ENCODE peak calls at places on chromosomes 3 and 15, in eight cellular contexts. One of them, this sample, is unnamed.

GRCh38 chr3:115693868-115694267 is 70.6 kb downstream of the GAP43 start:
- DNase-seq in Peyer's patch: no peak
- DNase-seq in GM06990: no peak
- DNase-seq in neural crest cell: no peak
- DNase-seq in AG09319: no peak
- DNase-seq in ovary: no peak
- DNase-seq in endothelial cell of umbilical vein: no peak
- DNase-seq in astrocyte: no peak
- DNase-seq in this sample: no peak

GRCh38 chr3:63032876-63033275 is 157.7 kb upstream of the CADPS start:
- DNase-seq in Peyer's patch: no peak
- DNase-seq in GM06990: no peak
- DNase-seq in neural crest cell: no peak
- DNase-seq in AG09319: no peak
- DNase-seq in ovary: no peak
- DNase-seq in endothelial cell of umbilical vein: no peak
- DNase-seq in astrocyte: peak; percentile 15
- DNase-seq in this sample: no peak

GRCh38 chr15:101114610-101115009 is 137.2 kb downstream of the CHSY1 start:
- DNase-seq in Peyer's patch: no peak
- DNase-seq in GM06990: no peak
- DNase-seq in neural crest cell: no peak
- DNase-seq in AG09319: no peak
- DNase-seq in ovary: no peak
- DNase-seq in endothelial cell of umbilical vein: no peak
- DNase-seq in astrocyte: no peak
- DNase-seq in this sample: no peak

GRCh38 chr15:67070892-67071664 is 5.7 kb downstream of the SMAD3 start:
- DNase-seq in Peyer's patch: no peak
- DNase-seq in GM06990: no peak
- DNase-seq in neural crest cell: no peak
- DNase-seq in AG09319: no peak
- DNase-seq in ovary: no peak
- DNase-seq in endothelial cell of umbilical vein: no peak
- DNase-seq in astrocyte: no peak
- DNase-seq in this sample: no peak

GRCh38 chr3:72938471-72939265 is 50.8 kb downstream of the GXYLT2 start:
- DNase-seq in Peyer's patch: no peak
- DNase-seq in GM06990: peak; percentile 18
- DNase-seq in neural crest cell: peak; percentile 12
- DNase-seq in AG09319: peak; percentile 97
- DNase-seq in ovary: peak; percentile 83
- DNase-seq in endothelial cell of umbilical vein: peak; percentile 68
- DNase-seq in astrocyte: peak; percentile 98
- DNase-seq in this sample: peak; percentile 69

GRCh38 chr3:169323580-169324453 is 339.7 kb downstream of the MECOM start:
- DNase-seq in Peyer's patch: no peak
- DNase-seq in GM06990: no peak
- DNase-seq in neural crest cell: no peak
- DNase-seq in AG09319: no peak
- DNase-seq in ovary: no peak
- DNase-seq in endothelial cell of umbilical vein: peak; percentile 77
- DNase-seq in astrocyte: peak; percentile 80
- DNase-seq in this sample: no peak

GRCh38 chr3:66481071-66482001 is 19.5 kb downstream of the LRIG1 start:
- DNase-seq in Peyer's patch: no peak
- DNase-seq in GM06990: peak; percentile 20
- DNase-seq in neural crest cell: no peak
- DNase-seq in AG09319: no peak
- DNase-seq in ovary: no peak
- DNase-seq in endothelial cell of umbilical vein: no peak
- DNase-seq in astrocyte: no peak
- DNase-seq in this sample: no peak

GRCh38 chr3:70871909-70872656 is 559.6 kb upstream of the MDFIC2 start:
- DNase-seq in Peyer's patch: no peak
- DNase-seq in GM06990: no peak
- DNase-seq in neural crest cell: no peak
- DNase-seq in AG09319: peak; percentile 79
- DNase-seq in ovary: no peak
- DNase-seq in endothelial cell of umbilical vein: no peak
- DNase-seq in astrocyte: peak; percentile 80
- DNase-seq in this sample: no peak

GRCh38 chr3:36124118-36124796 is 256.0 kb upstream of the STAC start:
- DNase-seq in Peyer's patch: no peak
- DNase-seq in GM06990: no peak
- DNase-seq in neural crest cell: peak; percentile 6
- DNase-seq in AG09319: peak; percentile 36
- DNase-seq in ovary: no peak
- DNase-seq in endothelial cell of umbilical vein: no peak
- DNase-seq in astrocyte: peak; percentile 63
- DNase-seq in this sample: no peak

GRCh38 chr3:24657870-24658535 is 163.4 kb upstream of the THRB start:
- DNase-seq in Peyer's patch: no peak
- DNase-seq in GM06990: no peak
- DNase-seq in neural crest cell: no peak
- DNase-seq in AG09319: no peak
- DNase-seq in ovary: no peak
- DNase-seq in endothelial cell of umbilical vein: no peak
- DNase-seq in astrocyte: no peak
- DNase-seq in this sample: no peak

DNA sequence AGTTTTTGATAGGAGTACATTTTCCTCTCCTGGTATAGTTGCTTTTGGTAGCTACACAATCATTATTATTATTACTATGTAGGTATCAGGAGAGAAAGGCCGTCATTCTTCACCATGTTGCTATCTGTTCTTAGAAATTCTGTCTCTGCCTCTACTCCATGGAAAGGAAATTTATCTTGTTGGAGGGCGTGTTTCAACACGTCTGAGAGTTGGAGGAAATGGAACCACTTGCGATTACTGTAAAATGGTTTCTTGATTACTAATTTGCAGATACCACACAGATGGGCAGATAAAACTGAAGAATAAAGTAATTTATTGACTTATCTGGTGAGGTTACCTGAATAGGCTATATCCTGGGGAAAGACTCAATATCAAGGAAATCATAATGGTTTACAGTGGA is 488.4 kb downstream of the NR2F2 start:
- DNase-seq in Peyer's patch: no peak
- DNase-seq in GM06990: no peak
- DNase-seq in neural crest cell: no peak
- DNase-seq in AG09319: no peak
- DNase-seq in ovary: no peak
- DNase-seq in endothelial cell of umbilical vein: no peak
- DNase-seq in astrocyte: no peak
- DNase-seq in this sample: no peak
- TF ChIP-seq CTCF in Peyer's patch: no peak
- TF ChIP-seq CTCF in GM06990: no peak
- TF ChIP-seq CTCF in neural crest cell: no peak
- TF ChIP-seq CTCF in AG09319: no peak
- TF ChIP-seq CTCF in ovary: no peak
- TF ChIP-seq CTCF in endothelial cell of umbilical vein: no peak
- TF ChIP-seq CTCF in astrocyte: no peak
- TF ChIP-seq CTCF in this sample: no peak

GRCh38 chr15:70355275-70355795 is 257.6 kb upstream of the TLE3 start:
- DNase-seq in Peyer's patch: no peak
- DNase-seq in GM06990: no peak
- DNase-seq in neural crest cell: no peak
- DNase-seq in AG09319: no peak
- DNase-seq in ovary: no peak
- DNase-seq in endothelial cell of umbilical vein: no peak
- DNase-seq in astrocyte: no peak
- DNase-seq in this sample: no peak
- TF ChIP-seq CTCF in Peyer's patch: no peak
- TF ChIP-seq CTCF in GM06990: peak; percentile 30
- TF ChIP-seq CTCF in neural crest cell: peak; percentile 29
- TF ChIP-seq CTCF in AG09319: no peak
- TF ChIP-seq CTCF in ovary: no peak
- TF ChIP-seq CTCF in endothelial cell of umbilical vein: no peak
- TF ChIP-seq CTCF in astrocyte: no peak
- TF ChIP-seq CTCF in this sample: no peak

GRCh38 chr3:194536883-194537637 is 50.3 kb upstream of the ATP13A3 start:
- DNase-seq in Peyer's patch: no peak
- DNase-seq in GM06990: no peak
- DNase-seq in neural crest cell: no peak
- DNase-seq in AG09319: no peak
- DNase-seq in ovary: peak; percentile 20
- DNase-seq in endothelial cell of umbilical vein: peak; percentile 74
- DNase-seq in astrocyte: no peak
- DNase-seq in this sample: no peak
- TF ChIP-seq CTCF in Peyer's patch: no peak
- TF ChIP-seq CTCF in GM06990: no peak
- TF ChIP-seq CTCF in neural crest cell: no peak
- TF ChIP-seq CTCF in AG09319: no peak
- TF ChIP-seq CTCF in ovary: no peak
- TF ChIP-seq CTCF in endothelial cell of umbilical vein: no peak
- TF ChIP-seq CTCF in astrocyte: no peak
- TF ChIP-seq CTCF in this sample: no peak

GRCh38 chr3:49629451-49629850 is 44.7 kb upstream of the APEH start:
- DNase-seq in Peyer's patch: no peak
- DNase-seq in GM06990: no peak
- DNase-seq in neural crest cell: no peak
- DNase-seq in AG09319: no peak
- DNase-seq in ovary: no peak
- DNase-seq in endothelial cell of umbilical vein: no peak
- DNase-seq in astrocyte: no peak
- DNase-seq in this sample: no peak
- TF ChIP-seq CTCF in Peyer's patch: no peak
- TF ChIP-seq CTCF in GM06990: no peak
- TF ChIP-seq CTCF in neural crest cell: no peak
- TF ChIP-seq CTCF in AG09319: no peak
- TF ChIP-seq CTCF in ovary: no peak
- TF ChIP-seq CTCF in endothelial cell of umbilical vein: no peak
- TF ChIP-seq CTCF in astrocyte: no peak
- TF ChIP-seq CTCF in this sample: no peak